ENCODE peak calls at places on chromosomes 5 and 9, in eight cellular contexts. X, F, Z, L, S, U, W and J are unnamed samples.

GRCh38 chr5:107235167-107235566 is 435.6 kb downstream of the EFNA5 start:
- DNase-seq in X (no peak), F (no peak), Z (no peak), U (no peak), W (no peak), L (no peak), S (no peak), J (no peak)

GRCh38 chr9:112719292-112719691 is 1.4 kb upstream of the INIP start:
- DNase-seq in X (no peak), U (no peak), Z (peak; percentile 15), L (no peak), W (no peak), F (no peak), S (no peak), J (no peak)

GRCh38 chr9:101536351-101536750 is 2.7 kb downstream of the RNF20 start:
- DNase-seq in Z (peak; percentile 12), L (no peak), X (no peak), U (no peak), W (no peak), F (no peak), S (peak; percentile 46), J (no peak)

GRCh38 chr9:105064248-105065118 is 136.5 kb upstream of the ABCA1 start:
- DNase-seq in U (peak; percentile 98), X (peak; percentile 94), F (peak; percentile 89), L (peak; percentile 91), W (peak; percentile 92), S (peak; percentile 97), Z (peak; percentile 95), J (peak; percentile 55)

GRCh38 chr5:164818440-164818839 is 1313.0 kb downstream of the MAT2B start:
- DNase-seq in Z (no peak), F (no peak), X (no peak), U (no peak), W (peak; percentile 12), L (no peak), S (no peak), J (no peak)

GRCh38 chr5:173745123-173745522 is 128.7 kb upstream of the BOD1 start:
- DNase-seq in Z (no peak), L (no peak), S (no peak), W (no peak), U (peak; percentile 78), X (no peak), F (no peak), J (peak; percentile 39)

GRCh38 chr5:14444988-14445387 is 136.6 kb upstream of the OTULINL start:
- DNase-seq in X (no peak), Z (peak; percentile 35), U (no peak), L (no peak), S (peak; percentile 36), F (no peak), W (peak; percentile 33), J (peak; percentile 42)

GRCh38 chr9:99266136-99267023 is 44.3 kb downstream of the SEC61B start:
- DNase-seq in X (peak; percentile 57), S (peak; percentile 44), U (peak; percentile 65), F (peak; percentile 68), Z (peak; percentile 52), L (peak; percentile 64), W (peak; percentile 89), J (peak; percentile 83)

GRCh38 chr5:6490693-6491092 is 42.0 kb downstream of the UBE2QL1 start:
- DNase-seq in S (no peak), L (no peak), F (no peak), Z (no peak), U (no peak), X (no peak), W (no peak), J (peak; percentile 44)

GRCh38 chr9:93587651-93588347 is 11.4 kb downstream of the PHF2 start:
- DNase-seq in U (no peak), X (no peak), S (no peak), F (no peak), L (no peak), W (peak; percentile 22), Z (no peak), J (peak; percentile 8)

GRCh38 chr5:130995851-130996250 is 169.2 kb downstream of the HINT1 start:
- DNase-seq in F (no peak), S (no peak), U (no peak), X (no peak), W (no peak), L (no peak), Z (no peak), J (no peak)

GRCh38 chr5:107359916-107360234 is 310.9 kb downstream of the EFNA5 start:
- DNase-seq in Z (no peak), W (no peak), U (no peak), X (no peak), L (no peak), S (peak; percentile 21), F (no peak), J (no peak)

GRCh38 chr5:168324864-168325615 is 33.6 kb downstream of the WWC1 start:
- DNase-seq in L (no peak), X (no peak), F (no peak), W (no peak), U (peak; percentile 92), Z (no peak), S (peak; percentile 85), J (peak; percentile 61)

GRCh38 chr9:86341007-86341491 is 13.2 kb downstream of the TUT7 start:
- DNase-seq in X (no peak), F (no peak), U (no peak), W (no peak), Z (no peak), S (no peak), L (no peak), J (no peak)

GRCh38 chr5:151047814-151048425 is 27.5 kb downstream of the GPX3 start:
- DNase-seq in S (no peak), Z (peak; percentile 48), U (no peak), X (no peak), F (peak; percentile 24), W (peak; percentile 53), L (no peak), J (peak; percentile 50)

GRCh38 chr9:32292611-32293010 is 91.8 kb upstream of the ACO1 start:
- DNase-seq in L (no peak), Z (no peak), F (no peak), U (no peak), X (no peak), W (no peak), S (no peak), J (no peak)

GRCh38 chr9:98856982-98857381 is 49.5 kb downstream of the GALNT12 start:
- DNase-seq in U (no peak), F (no peak), W (no peak), Z (no peak), X (no peak), S (no peak), L (no peak), J (no peak)

GRCh38 chr5:14807471-14807870 is 64.1 kb downstream of the ANKH start:
- DNase-seq in F (no peak), U (no peak), L (no peak), S (no peak), Z (no peak), X (no peak), W (no peak), J (no peak)

GRCh38 chr5:144230806-144231205 is 60.1 kb downstream of the KCTD16 start:
- DNase-seq in X (peak; percentile 70), F (no peak), U (no peak), S (no peak), W (no peak), L (no peak), Z (no peak), J (no peak)